ENCODE peak calls at places on chromosomes 7 and 10, in five cellular contexts. T is GM12865, L is OCI-LY7, K is dorsolateral prefrontal cortex, J is osteocyte. C is an unnamed sample.

GRCh38 chr7:36208997-36209813 is 56.2 kb downstream of the EEPD1 start:
- DNase-seq in J (no peak), K (no peak), T (no peak), L (no peak), C (no peak)

GRCh38 chr10:4383683-4384082 is 442.3 kb upstream of the AKR1E2 start:
- DNase-seq in L (no peak), J (no peak), K (no peak), T (no peak), C (no peak)

GRCh38 chr7:22834028-22834427 is 11.4 kb upstream of the TOMM7 start:
- DNase-seq in J (no peak), K (no peak), L (no peak), T (no peak), C (no peak)

GRCh38 chr10:33460461-33461294 is 126.2 kb upstream of the NRP1 start:
- DNase-seq in J (no peak), K (no peak), L (no peak), T (no peak), C (no peak)

GRCh38 chr10:121284952-121285351 is 313.3 kb downstream of the FGFR2 start:
- DNase-seq in L (no peak), T (no peak), K (no peak), J (no peak), C (no peak)

GRCh38 chr10:110632591-110633215 is 11.4 kb upstream of the RBM20 start:
- DNase-seq in T (no peak), K (no peak), J (no peak), L (no peak), C (no peak)

GRCh38 chr10:119030421-119031250 is 1.1 kb downstream of the NANOS1 start:
- DNase-seq in L (peak), K (no peak), T (peak), J (peak), C (peak)

GRCh38 chr10:77377034-77377433 is 260.6 kb downstream of the KCNMA1 start:
- DNase-seq in K (no peak), J (no peak), T (no peak), L (no peak), C (no peak)

GRCh38 chr7:149496642-149497391 is 792 bp downstream of the ZNF746 start:
- DNase-seq in T (peak), K (no peak), J (no peak), L (peak), C (peak)

GRCh38 chr7:464712-465461 is 54.8 kb downstream of the PDGFA start:
- DNase-seq in T (no peak), K (peak), J (peak), L (no peak), C (no peak)

GRCh38 chr7:108380527-108380926 is 75.7 kb downstream of the NRCAM start:
- DNase-seq in T (no peak), L (no peak), K (no peak), J (no peak), C (no peak)

GRCh38 chr7:112481833-112482669 is 1.3 kb downstream of the LSMEM1 start:
- DNase-seq in L (no peak), T (no peak), K (no peak), J (no peak), C (no peak)

GRCh38 chr7:82598958-82599357 is 155.4 kb upstream of the CACNA2D1 start:
- DNase-seq in J (no peak), K (no peak), T (no peak), L (no peak), C (no peak)

GRCh38 chr7:26653966-26654365 is 210.4 kb downstream of the SKAP2 start:
- DNase-seq in J (no peak), L (no peak), T (no peak), K (no peak), C (no peak)

GRCh38 chr7:128164061-128164954 is 76.8 kb upstream of the LEP start:
- DNase-seq in K (no peak), J (peak), L (no peak), T (no peak), C (no peak)

GRCh38 chr7:112022128-112022527 is 184.1 kb downstream of the DOCK4 start:
- DNase-seq in T (no peak), L (no peak), K (no peak), J (no peak), C (no peak)

GRCh38 chr7:71165708-71166107 is 33.8 kb downstream of the GALNT17 start:
- DNase-seq in J (no peak), T (no peak), L (no peak), K (no peak), C (no peak)

GRCh38 chr10:14812271-14812670 is 25.6 kb downstream of the CDNF start:
- DNase-seq in K (no peak), T (no peak), J (no peak), L (no peak), C (no peak)

GRCh38 chr10:14560274-14560673 is 214.4 kb downstream of the FAM107B start:
- DNase-seq in J (no peak), T (peak), K (no peak), L (peak), C (no peak)

GRCh38 chr7:87541648-87542047 is 59.0 kb downstream of the ABCB1 start:
- DNase-seq in L (no peak), K (no peak), T (peak), J (no peak), C (no peak)

GRCh38 chr10:123150229-123150985 is 2.5 kb downstream of the HMX2 start:
- DNase-seq in K (no peak), T (no peak), L (no peak), J (peak), C (peak)

GRCh38 chr7:24660541-24660940 is 87.3 kb downstream of the PALS2 start:
- DNase-seq in J (no peak), T (no peak), K (no peak), L (no peak), C (no peak)

GRCh38 chr7:92622680-92623079 is 32.5 kb upstream of the FAM133B start:
- DNase-seq in K (no peak), T (no peak), J (no peak), L (peak), C (no peak)

GRCh38 chr7:84913731-84914130 is 273.1 kb downstream of the SEMA3D start:
- DNase-seq in K (no peak), L (no peak), J (no peak), T (no peak), C (no peak)

GRCh38 chr7:73822319-73823173 is 8.2 kb upstream of the CLDN4 start:
- DNase-seq in T (no peak), L (no peak), K (no peak), J (no peak), C (no peak)

GRCh38 chr7:81285142-81285871 is 366.5 kb upstream of the SEMA3C start:
- DNase-seq in L (no peak), J (no peak), K (no peak), T (no peak), C (no peak)

GRCh38 chr7:52021343-52021742 is 704.7 kb upstream of the COBL start:
- DNase-seq in L (no peak), K (no peak), T (no peak), J (no peak), C (no peak)

GRCh38 chr7:52017802-52018679 is 701.4 kb upstream of the COBL start:
- DNase-seq in K (no peak), J (no peak), T (peak), L (peak), C (peak)

GRCh38 chr7:52018680-52019054 is 702.1 kb upstream of the COBL start:
- DNase-seq in L (no peak), J (no peak), T (no peak), K (no peak), C (no peak)
- TF ChIP-seq CTCF in L (no peak), J (no peak), T (no peak), K (no peak), C (no peak)

DNA sequence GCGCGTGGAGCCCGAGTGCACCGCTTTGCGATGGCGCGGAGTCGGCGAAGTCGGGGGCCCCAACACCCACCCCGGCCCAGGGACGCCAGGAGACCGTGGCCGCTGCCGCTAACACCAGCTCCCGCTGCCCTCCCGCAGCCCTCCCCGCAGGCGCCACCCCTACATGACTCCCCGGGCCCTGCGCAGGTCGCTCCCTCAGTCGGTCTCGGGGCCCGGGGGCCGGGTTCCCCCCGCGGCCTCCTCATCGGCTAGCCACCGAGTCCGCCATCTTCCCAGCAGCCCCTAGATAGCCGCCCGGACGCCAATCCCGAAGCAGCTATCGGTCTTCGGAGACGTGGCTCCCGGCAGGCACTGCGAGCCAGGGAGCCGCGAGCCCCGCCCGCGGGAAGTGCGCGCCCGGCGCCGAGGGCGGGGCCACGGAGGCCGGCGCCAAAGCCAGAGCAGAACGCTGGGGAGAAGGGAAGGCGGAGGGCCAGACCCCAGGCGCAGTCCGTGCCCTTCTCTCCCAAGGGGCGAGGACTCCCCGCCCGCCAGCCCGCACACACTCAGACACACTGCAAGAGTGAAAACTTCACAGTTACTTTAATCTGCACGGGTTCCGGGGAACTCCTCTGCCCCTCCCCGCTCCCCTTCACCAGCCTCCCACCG is at the start of gene FASTK:
- DNase-seq in T (peak), K (peak), L (peak), J (peak), C (peak)
- TF ChIP-seq CTCF in T (no peak), K (no peak), L (no peak), J (no peak), C (no peak)

GRCh38 chr7:94396606-94397005 is 1.9 kb downstream of the COL1A2 start:
- DNase-seq in T (no peak), K (no peak), J (no peak), L (no peak), C (no peak)

GRCh38 chr7:94394399-94395140 is at the start of gene COL1A2:
- DNase-seq in T (peak), L (no peak), J (peak), K (no peak), C (peak)

GRCh38 chr7:94396044-94396443 is 1.3 kb downstream of the COL1A2 start:
- DNase-seq in T (no peak), K (no peak), J (no peak), L (no peak), C (no peak)

GRCh38 chr7:94394058-94394398 is 667 bp upstream of the COL1A2 start:
- DNase-seq in L (no peak), J (no peak), T (no peak), K (no peak), C (peak)

DNA sequence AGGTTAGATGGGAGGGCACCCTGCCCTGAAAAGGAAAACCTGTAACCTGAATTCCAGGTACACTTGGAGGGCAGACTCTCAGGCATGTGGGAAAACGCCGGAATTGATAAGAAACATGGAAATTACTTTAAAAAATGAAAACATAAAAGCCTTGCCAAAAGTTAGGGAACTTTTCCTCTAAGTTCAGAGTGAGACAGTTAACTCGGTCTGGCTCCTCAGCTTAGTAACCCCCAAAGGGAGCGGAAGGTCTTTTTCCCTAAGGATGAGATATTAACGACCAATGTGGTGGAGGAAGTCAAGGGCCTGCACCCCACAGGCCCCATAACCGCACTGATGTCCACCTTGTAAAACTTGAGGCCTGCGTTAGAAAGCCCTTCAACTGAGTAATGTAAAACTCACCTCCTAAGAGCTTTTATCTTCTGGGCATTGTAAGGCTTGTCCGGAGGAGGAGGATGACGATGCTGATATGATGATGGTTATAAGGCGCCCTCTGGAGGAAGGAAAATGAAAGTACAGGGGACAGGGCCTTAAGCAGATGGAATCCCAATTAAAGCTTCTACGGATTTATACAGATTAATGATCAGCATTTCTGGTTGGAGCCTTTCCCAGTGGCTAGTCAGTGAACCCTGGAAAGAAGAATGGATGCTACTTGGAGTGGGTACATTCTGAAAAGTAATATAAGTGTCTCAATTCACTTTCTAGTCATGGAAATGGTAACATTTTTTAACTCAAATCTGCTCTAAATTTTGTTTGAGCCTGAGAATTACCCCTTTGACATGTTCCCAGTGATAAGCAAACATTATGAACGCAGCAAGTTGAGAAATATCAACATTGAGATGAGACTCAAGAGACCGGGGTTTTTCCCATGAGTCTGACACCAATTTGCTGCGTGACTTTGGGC is 696 bp downstream of the COL1A2 start:
- DNase-seq in J (no peak), T (peak), L (peak), K (no peak), C (peak)
- TF ChIP-seq CTCF in J (peak), T (peak), L (peak), K (peak), C (peak)

DNA sequence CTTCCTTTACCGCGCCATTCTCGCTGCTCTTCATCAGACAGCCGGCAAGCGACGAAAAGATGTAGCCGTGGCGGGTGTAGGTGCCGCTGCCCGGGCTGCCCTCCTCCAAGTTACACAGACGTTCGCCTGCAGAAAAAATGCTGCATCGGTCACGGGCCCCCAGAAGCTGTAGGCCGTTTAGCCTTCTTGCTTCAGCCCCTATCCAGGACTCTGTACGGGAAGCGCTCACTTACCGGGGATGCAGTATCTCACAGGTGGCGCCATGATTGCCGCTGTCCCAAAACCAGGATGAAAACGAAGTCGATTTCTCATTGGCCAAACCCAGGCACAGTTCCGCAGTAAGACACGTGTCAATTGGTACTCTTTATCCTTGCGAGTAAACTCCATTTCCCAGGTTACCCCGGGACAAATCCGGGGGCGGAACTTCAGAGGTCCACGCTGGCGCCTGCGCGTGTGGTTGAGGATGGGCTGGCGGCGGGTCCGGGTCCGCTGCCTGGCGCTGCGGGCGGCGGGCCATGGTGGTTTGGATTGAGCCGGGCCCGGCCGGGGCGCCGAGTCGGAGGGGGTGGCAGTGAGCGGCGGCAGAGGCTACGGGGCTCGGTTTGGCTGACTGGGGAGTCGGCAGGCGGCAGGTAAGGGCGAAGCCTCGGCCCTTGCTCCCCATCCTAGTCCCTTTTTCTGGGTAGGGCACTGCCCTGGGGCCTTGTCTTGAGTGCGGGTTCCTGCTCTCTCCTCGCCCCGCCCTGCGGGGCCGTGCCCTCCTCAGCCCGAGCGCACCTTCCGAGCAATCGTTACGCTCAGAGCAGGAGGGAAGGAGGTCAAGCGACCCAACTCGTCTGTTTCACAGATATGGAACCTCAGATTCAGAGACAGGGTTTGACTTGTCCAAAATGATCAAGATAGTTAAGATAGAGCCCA is at the start of the genes EXOSC1 and ZDHHC16:
- DNase-seq in J (peak), K (peak), T (peak), L (peak), C (peak)
- TF ChIP-seq CTCF in J (peak), K (peak), T (peak), L (peak), C (no peak)

DNA sequence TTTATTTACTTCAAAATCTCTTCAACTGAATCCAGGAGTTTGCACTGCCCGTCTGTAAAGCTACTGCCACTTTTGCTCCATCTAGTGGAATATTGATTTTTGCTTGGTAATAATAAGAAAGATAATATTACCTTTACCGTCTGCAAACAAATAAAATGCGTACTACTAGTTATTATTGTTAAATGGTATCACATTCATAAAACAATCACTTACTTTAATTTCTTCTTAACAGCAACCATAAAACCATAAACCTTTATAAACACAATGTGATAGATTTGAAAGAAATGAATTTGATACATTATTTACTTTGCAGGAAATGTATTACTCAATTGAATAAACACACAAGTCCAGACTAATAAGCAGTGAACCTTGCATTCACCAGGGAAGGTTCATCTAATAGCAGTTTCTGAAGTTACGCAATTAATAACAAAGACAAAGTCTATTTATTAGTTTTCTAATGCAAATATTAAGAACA is 6.4 kb downstream of the AGMO start:
- DNase-seq in L (no peak), K (no peak), J (no peak), T (no peak), C (no peak)
- TF ChIP-seq CTCF in L (no peak), K (peak), J (peak), T (no peak), C (no peak)

GRCh38 chr7:34758111-34758601 is 100.1 kb downstream of the NPSR1 start:
- DNase-seq in T (no peak), J (no peak), K (no peak), L (no peak), C (no peak)
- TF ChIP-seq CTCF in T (no peak), J (no peak), K (no peak), L (no peak), C (no peak)

DNA sequence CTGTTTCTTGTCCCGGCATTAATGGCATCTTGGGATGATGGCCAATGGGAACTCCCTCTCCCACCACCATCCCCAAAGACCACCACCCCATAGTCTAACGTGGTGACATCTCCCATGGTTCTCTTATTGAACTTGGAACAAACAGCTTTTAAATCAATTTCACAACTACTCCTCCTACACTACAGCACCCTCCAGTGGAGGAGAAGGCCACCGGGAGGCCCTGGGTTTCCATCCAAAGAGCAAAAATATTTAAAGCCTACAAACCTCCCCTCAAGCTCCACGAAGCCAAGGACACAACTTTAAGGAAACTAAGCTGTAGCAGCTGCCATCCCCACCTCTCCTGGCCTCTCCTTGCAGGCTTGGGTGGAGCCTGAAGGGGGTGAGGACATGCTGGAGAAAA is 94.1 kb upstream of the LANCL2 start:
- DNase-seq in T (no peak), K (no peak), L (no peak), J (no peak), C (no peak)
- TF ChIP-seq CTCF in T (peak), K (peak), L (peak), J (peak), C (no peak)

DNA sequence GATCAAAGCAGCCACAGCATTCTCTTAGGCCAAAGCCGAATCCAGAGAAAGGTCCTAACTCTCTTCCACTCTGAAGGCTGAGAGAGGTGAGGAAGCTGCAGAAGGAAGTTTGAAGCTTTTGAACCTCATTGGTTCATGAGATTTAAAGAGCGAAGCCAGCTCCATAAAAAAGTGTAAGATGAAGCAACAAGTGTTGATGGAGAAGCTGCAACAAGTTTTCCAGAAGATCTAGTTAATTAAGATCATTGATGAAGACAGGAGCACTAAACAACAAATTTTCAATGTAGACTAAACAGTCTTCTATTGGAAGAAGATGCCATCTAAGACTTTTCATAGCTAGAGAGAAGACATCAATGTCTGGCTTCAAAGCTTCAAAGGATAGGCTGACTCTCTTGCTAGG is 17.7 kb upstream of the GALNTL5 start:
- DNase-seq in L (no peak), K (no peak), T (no peak), J (no peak), C (no peak)
- TF ChIP-seq CTCF in L (no peak), K (no peak), T (no peak), J (no peak), C (no peak)

GRCh38 chr7:146654048-146654447 is 537.4 kb downstream of the CNTNAP2 start:
- DNase-seq in J (no peak), K (no peak), L (no peak), T (no peak), C (no peak)

GRCh38 chr7:146655928-146656797 is 539.6 kb downstream of the CNTNAP2 start:
- DNase-seq in K (no peak), J (no peak), L (no peak), T (no peak), C (no peak)

GRCh38 chr7:146659732-146660131 is 543.1 kb downstream of the CNTNAP2 start:
- DNase-seq in T (no peak), K (no peak), J (no peak), L (no peak), C (no peak)

GRCh38 chr7:146658604-146659003 is 542.0 kb downstream of the CNTNAP2 start:
- DNase-seq in T (no peak), L (no peak), K (no peak), J (no peak), C (no peak)

GRCh38 chr7:146656988-146657387 is 540.4 kb downstream of the CNTNAP2 start:
- DNase-seq in J (no peak), K (no peak), L (no peak), T (no peak), C (no peak)
- TF ChIP-seq CTCF in J (peak), K (no peak), L (peak), T (no peak), C (no peak)